ENCODE peak calls at places on chromosomes 5 and 9, in nine cellular contexts. E is H7; K is HFFc6; V is CD4-positive, alpha-beta T cell; D is CD4-positive, alpha-beta memory T cell; B is activated CD8-positive, alpha-beta T cell treated with anti-CD3 and anti-CD28 coated beads for 36 hours; T is myocyte; R is GM04504; H is activated T-cell treated with anti-CD3 and anti-CD28 coated beads, Interleukin-2, amount 50 U/mL, for 48 hours. G is an unnamed sample.
A peak's percentile ranks its signal among the peaks of the same experiment; 100 is the strongest.

GRCh38 chr5:168291281-168291960 is at the start of gene WWC1:
- DNase-seq in E (peak; percentile 96), B (peak; percentile 51), V (peak; percentile 48), R (no peak), K (no peak), H (peak; percentile 62), T (no peak), D (peak; percentile 83), G (peak; percentile 25)

GRCh38 chr5:133247881-133248642 is 196.2 kb downstream of the HSPA4 start:
- DNase-seq in D (no peak), T (peak; percentile 98), K (peak; percentile 24), R (no peak), E (peak; percentile 88), V (no peak), B (no peak), H (no peak), G (no peak)

GRCh38 chr5:177390363-177391300 is 6.4 kb downstream of the SLC34A1 start:
- DNase-seq in H (peak; percentile 93), D (peak; percentile 86), B (peak; percentile 96), E (peak; percentile 97), T (peak; percentile 86), R (no peak), V (peak; percentile 82), K (peak; percentile 72), G (peak; percentile 84)

GRCh38 chr9:99873943-99874584 is 32.4 kb upstream of the STX17 start:
- DNase-seq in T (no peak), V (no peak), H (peak; percentile 28), R (no peak), B (no peak), K (no peak), D (no peak), E (no peak), G (no peak)

GRCh38 chr5:78808380-78808779 is 159.8 kb upstream of the LHFPL2 start:
- DNase-seq in B (no peak), T (no peak), K (no peak), E (no peak), D (no peak), R (no peak), H (no peak), V (no peak), G (no peak)

GRCh38 chr5:154236011-154236410 is 45.5 kb downstream of the GALNT10 start:
- DNase-seq in R (no peak), T (peak; percentile 35), H (no peak), V (no peak), B (no peak), E (no peak), K (no peak), D (no peak), G (no peak)

GRCh38 chr9:37406603-37407401 is 15.7 kb upstream of the GRHPR start:
- DNase-seq in D (no peak), B (no peak), H (no peak), E (no peak), R (no peak), V (no peak), K (no peak), T (no peak), G (no peak)

GRCh38 chr5:16628376-16628775 is 11.6 kb upstream of the RETREG1 start:
- DNase-seq in K (no peak), E (no peak), V (no peak), T (peak; percentile 21), B (no peak), H (no peak), R (no peak), D (no peak), G (no peak)

GRCh38 chr5:60842859-60843692 is 993 bp downstream of the ELOVL7 start:
- DNase-seq in E (peak; percentile 60), D (no peak), R (no peak), B (peak; percentile 14), K (no peak), V (no peak), H (peak; percentile 28), T (no peak), G (no peak)

GRCh38 chr9:108272350-108272899 is 583.4 kb downstream of the ACTL7B start:
- DNase-seq in R (peak; percentile 28), H (no peak), K (no peak), B (peak; percentile 2), T (peak; percentile 84), V (no peak), E (peak; percentile 28), D (no peak), G (no peak)

GRCh38 chr9:116493183-116493582 is 193.9 kb upstream of the TRIM32 start:
- DNase-seq in B (no peak), V (no peak), D (no peak), T (no peak), H (no peak), E (no peak), R (no peak), K (no peak), G (no peak)

GRCh38 chr5:108379722-108380530 is 2.0 kb downstream of the FBXL17 start:
- DNase-seq in R (no peak), V (no peak), K (no peak), T (no peak), E (no peak), H (no peak), B (peak; percentile 50), D (no peak), G (no peak)

GRCh38 chr5:137114529-137114928 is 384.6 kb downstream of the SPOCK1 start:
- DNase-seq in V (no peak), T (peak; percentile 6), R (peak; percentile 14), H (no peak), B (no peak), E (no peak), K (peak; percentile 55), D (no peak), G (no peak)

GRCh38 chr9:1051286-1052118 is 1.3 kb downstream of the DMRT2 start:
- DNase-seq in R (no peak), D (no peak), T (peak; percentile 48), H (peak; percentile 48), K (no peak), V (no peak), E (peak; percentile 84), B (peak; percentile 41), G (no peak)

GRCh38 chr5:98170994-98171393 is 602.5 kb upstream of the RGMB start:
- DNase-seq in B (no peak), K (no peak), V (no peak), R (no peak), H (no peak), T (no peak), E (peak; percentile 0), D (no peak), G (no peak)

GRCh38 chr5:39169081-39169480 is 50.3 kb downstream of the FYB1 start:
- DNase-seq in B (no peak), D (no peak), R (peak; percentile 50), K (peak; percentile 85), H (no peak), V (no peak), T (no peak), E (no peak), G (no peak)

GRCh38 chr9:110712955-110713354 is 44.4 kb downstream of the MUSK start:
- DNase-seq in B (no peak), K (peak; percentile 55), R (no peak), H (no peak), T (peak; percentile 11), D (no peak), E (no peak), V (no peak), G (no peak)

GRCh38 chr5:9149988-9150387 is 395.9 kb downstream of the SEMA5A start:
- DNase-seq in D (no peak), T (peak; percentile 43), K (peak; percentile 74), B (no peak), E (no peak), R (peak; percentile 39), H (no peak), V (no peak), G (no peak)